ENCODE peak calls at places on chromosome 19, in eight cellular contexts. Y is coronary artery; A is brain microvascular endothelial cell; B is dorsolateral prefrontal cortex; H is CD4-positive, alpha-beta T cell; N is body of pancreas; G is GM23338; L is left ventricle myocardium inferior. O is an unnamed sample.

GRCh38 chr19:30160426-30160825 is 211.8 kb upstream of the ZNF536 start:
- DNase-seq in Y (no peak), A (no peak), B (no peak), H (no peak), N (no peak), G (no peak), L (no peak), O (no peak)

GRCh38 chr19:29449371-29449770 is 76.4 kb upstream of the VSTM2B start:
- DNase-seq in Y (peak; percentile 24), A (no peak), B (no peak), H (no peak), N (no peak), G (no peak), L (no peak), O (no peak)

GRCh38 chr19:12331211-12331941 is 2.1 kb downstream of the ZNF563 start:
- DNase-seq in Y (no peak), A (no peak), B (no peak), H (peak; percentile 10), N (no peak), G (no peak), L (no peak), O (peak; percentile 85)

GRCh38 chr19:16018106-16018755 is 58.1 kb upstream of the TPM4 start:
- DNase-seq in Y (peak; percentile 65), A (no peak), B (no peak), H (no peak), N (no peak), G (no peak), L (no peak), O (peak; percentile 31)

GRCh38 chr19:34217952-34218817 is 36.2 kb upstream of the GARRE1 start:
- DNase-seq in Y (no peak), A (peak; percentile 98), B (no peak), H (peak; percentile 47), N (peak; percentile 23), G (no peak), L (no peak), O (peak; percentile 62)

GRCh38 chr19:3188627-3189596 is 3.2 kb downstream of the NCLN start:
- DNase-seq in Y (no peak), A (no peak), B (no peak), H (no peak), N (no peak), G (no peak), L (no peak), O (no peak)

GRCh38 chr19:35223856-35224505 is 4.6 kb downstream of the FAM187B start:
- DNase-seq in Y (no peak), A (no peak), B (no peak), H (no peak), N (no peak), G (no peak), L (no peak), O (no peak)

GRCh38 chr19:57686727-57687126 is 5.0 kb downstream of the ZNF551 start:
- DNase-seq in Y (no peak), A (no peak), B (no peak), H (no peak), N (no peak), G (no peak), L (no peak), O (no peak)

GRCh38 chr19:55141696-55142095 is 7.3 kb downstream of the TNNT1 start:
- DNase-seq in Y (no peak), A (no peak), B (no peak), H (no peak), N (no peak), G (peak; percentile 57), L (no peak), O (no peak)

GRCh38 chr19:31049431-31049830 is 299.8 kb downstream of the TSHZ3 start:
- DNase-seq in Y (no peak), A (no peak), B (no peak), H (no peak), N (no peak), G (no peak), L (no peak), O (no peak)

GRCh38 chr19:10120538-10121198 is 969 bp upstream of the EIF3G start:
- DNase-seq in Y (no peak), A (peak; percentile 74), B (no peak), H (no peak), N (no peak), G (no peak), L (no peak), O (no peak)

GRCh38 chr19:14425696-14426138 is 6.6 kb upstream of the DDX39A start:
- DNase-seq in Y (no peak), A (peak; percentile 46), B (no peak), H (no peak), N (no peak), G (no peak), L (no peak), O (no peak)

GRCh38 chr19:7527516-7528191 is 5.2 kb downstream of the MCOLN1 start:
- DNase-seq in Y (peak; percentile 74), A (no peak), B (no peak), H (no peak), N (no peak), G (no peak), L (peak; percentile 61), O (no peak)

GRCh38 chr19:17415107-17415506 is 4.7 kb upstream of the MVB12A start:
- DNase-seq in Y (no peak), A (no peak), B (no peak), H (no peak), N (no peak), G (peak; percentile 92), L (no peak), O (no peak)

GRCh38 chr19:1512671-1513491 is at the start of gene ADAMTSL5:
- DNase-seq in Y (no peak), A (no peak), B (no peak), H (peak; percentile 44), N (peak; percentile 45), G (peak; percentile 69), L (peak; percentile 69), O (peak; percentile 91)

GRCh38 chr19:53927745-53928144 is 18.7 kb downstream of the CACNG7 start:
- DNase-seq in Y (no peak), A (peak; percentile 58), B (no peak), H (peak; percentile 28), N (peak; percentile 52), G (peak; percentile 97), L (no peak), O (no peak)

GRCh38 chr19:44684892-44685847 is 13.8 kb upstream of the CEACAM16 start:
- DNase-seq in Y (no peak), A (peak; percentile 94), B (no peak), H (no peak), N (no peak), G (peak; percentile 60), L (no peak), O (no peak)

GRCh38 chr19:55382522-55383054 is 1.5 kb downstream of the TMEM238 start:
- DNase-seq in Y (no peak), A (no peak), B (no peak), H (no peak), N (no peak), G (no peak), L (no peak), O (no peak)

GRCh38 chr19:1850809-1851544 is 2.7 kb upstream of the REXO1 start:
- DNase-seq in Y (no peak), A (no peak), B (no peak), H (no peak), N (no peak), G (peak; percentile 59), L (no peak), O (no peak)

GRCh38 chr19:10020851-10021250 is 7.6 kb downstream of the RDH8 start:
- DNase-seq in Y (no peak), A (no peak), B (no peak), H (no peak), N (no peak), G (no peak), L (no peak), O (no peak)

GRCh38 chr19:50205681-50206138 is 2.3 kb downstream of the MYH14 start:
- DNase-seq in Y (no peak), A (no peak), B (no peak), H (no peak), N (peak; percentile 66), G (peak; percentile 72), L (no peak), O (no peak)
- TF ChIP-seq CTCF in Y (no peak), A (no peak), B (no peak), H (no peak), N (no peak), G (no peak), L (no peak), O (no peak)

DNA sequence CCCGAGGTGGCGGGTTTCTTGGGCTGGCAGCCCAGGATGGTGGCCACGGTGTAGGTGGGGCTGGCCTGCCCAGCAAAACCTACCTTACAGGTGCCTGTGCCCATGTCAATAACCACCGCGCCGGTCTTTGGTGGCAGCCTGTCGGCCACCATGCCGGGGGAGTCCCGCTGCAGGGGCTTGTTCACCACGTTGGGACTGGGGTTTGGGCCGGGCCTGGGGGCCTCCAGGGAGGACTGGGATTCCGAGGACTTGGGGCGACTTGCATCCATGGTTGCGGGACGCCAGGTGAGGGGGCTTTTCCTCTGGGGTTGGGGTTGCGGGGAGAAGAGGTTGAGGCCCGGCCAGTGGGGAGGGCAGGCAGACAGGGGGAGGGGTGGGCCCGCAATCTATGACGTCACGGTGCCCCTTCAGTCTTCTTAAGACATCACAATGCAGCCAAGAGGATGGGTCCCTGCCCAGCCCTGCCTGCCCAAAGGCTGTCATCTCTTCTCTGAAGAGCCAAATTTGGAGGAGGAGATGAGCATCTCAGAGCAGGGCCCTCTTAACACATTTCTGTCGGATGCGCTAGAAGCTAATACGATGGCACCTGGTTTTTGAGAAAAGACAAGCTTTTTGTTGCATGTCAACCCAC is at the start of gene ACTL9:
- DNase-seq in Y (no peak), A (no peak), B (no peak), H (no peak), N (no peak), G (no peak), L (no peak), O (no peak)
- TF ChIP-seq CTCF in Y (no peak), A (no peak), B (no peak), H (no peak), N (no peak), G (no peak), L (no peak), O (no peak)

GRCh38 chr19:38795549-38795948 is 6.5 kb downstream of the LGALS7B start:
- DNase-seq in Y (no peak), A (no peak), B (no peak), H (no peak), N (no peak), G (no peak), L (no peak), O (no peak)

GRCh38 chr19:38793671-38794070 is 4.7 kb downstream of the LGALS7B start:
- DNase-seq in Y (no peak), A (no peak), B (no peak), H (no peak), N (no peak), G (no peak), L (no peak), O (no peak)

GRCh38 chr19:38796154-38796553 is 7.2 kb downstream of the LGALS7B start:
- DNase-seq in Y (no peak), A (no peak), B (no peak), H (no peak), N (no peak), G (no peak), L (no peak), O (no peak)

GRCh38 chr19:38793186-38793585 is 4.2 kb downstream of the LGALS7B start:
- DNase-seq in Y (no peak), A (peak; percentile 24), B (no peak), H (no peak), N (no peak), G (no peak), L (no peak), O (no peak)

GRCh38 chr19:38792250-38793111 is 3.5 kb downstream of the LGALS7B start:
- DNase-seq in Y (no peak), A (no peak), B (no peak), H (no peak), N (no peak), G (peak; percentile 93), L (peak; percentile 60), O (peak; percentile 69)
- TF ChIP-seq CTCF in Y (no peak), A (peak; percentile 50), B (peak; percentile 3), H (no peak), N (no peak), G (peak; percentile 43), L (peak; percentile 63), O (no peak)

GRCh38 chr19:4362038-4362828 is 18.9 kb downstream of the MPND start:
- DNase-seq in Y (no peak), A (no peak), B (peak; percentile 42), H (no peak), N (no peak), G (no peak), L (no peak), O (no peak)
- TF ChIP-seq CTCF in Y (no peak), A (no peak), B (no peak), H (no peak), N (no peak), G (peak; percentile 18), L (no peak), O (no peak)